ENCODE peak calls at places on chromosomes 11 and 22, in five cellular contexts. One of them, this sample, is unnamed.

GRCh38 chr22:41619979-41620645 is 731 bp downstream of the DESI1 start:
- DNase-seq in RPMI8226: peak
- DNase-seq in heart left ventricle: peak
- DNase-seq in retina: no peak
- DNase-seq in astrocyte of the hippocampus: peak
- DNase-seq in this sample: no peak

GRCh38 chr22:46462726-46463371 is 74.6 kb downstream of the CELSR1 start:
- DNase-seq in RPMI8226: no peak
- DNase-seq in heart left ventricle: no peak
- DNase-seq in retina: no peak
- DNase-seq in astrocyte of the hippocampus: peak
- DNase-seq in this sample: no peak

GRCh38 chr11:107592813-107593212 is 1.9 kb downstream of the ELMOD1 start:
- DNase-seq in RPMI8226: no peak
- DNase-seq in heart left ventricle: no peak
- DNase-seq in retina: peak
- DNase-seq in astrocyte of the hippocampus: no peak
- DNase-seq in this sample: no peak

GRCh38 chr11:61626580-61627380 is 45.9 kb upstream of the SYT7 start:
- DNase-seq in RPMI8226: no peak
- DNase-seq in heart left ventricle: peak
- DNase-seq in retina: no peak
- DNase-seq in astrocyte of the hippocampus: peak
- DNase-seq in this sample: no peak

GRCh38 chr11:28512143-28512756 is 404.1 kb downstream of the METTL15 start:
- DNase-seq in RPMI8226: no peak
- DNase-seq in heart left ventricle: no peak
- DNase-seq in retina: no peak
- DNase-seq in astrocyte of the hippocampus: no peak
- DNase-seq in this sample: no peak

GRCh38 chr11:64291746-64292457 is 800 bp downstream of the KCNK4 start:
- DNase-seq in RPMI8226: no peak
- DNase-seq in heart left ventricle: peak
- DNase-seq in retina: peak
- DNase-seq in astrocyte of the hippocampus: no peak
- DNase-seq in this sample: no peak

GRCh38 chr11:17012712-17013547 is 1.3 kb downstream of the PLEKHA7 start:
- DNase-seq in RPMI8226: no peak
- DNase-seq in heart left ventricle: peak
- DNase-seq in retina: peak
- DNase-seq in astrocyte of the hippocampus: peak
- DNase-seq in this sample: no peak

GRCh38 chr11:121716060-121716459 is 263.3 kb upstream of the SORL1-AS1 start:
- DNase-seq in RPMI8226: no peak
- DNase-seq in heart left ventricle: no peak
- DNase-seq in retina: no peak
- DNase-seq in astrocyte of the hippocampus: peak
- DNase-seq in this sample: no peak

GRCh38 chr11:70244698-70245097 is 25.8 kb upstream of the PPFIA1 start:
- DNase-seq in RPMI8226: no peak
- DNase-seq in heart left ventricle: no peak
- DNase-seq in retina: no peak
- DNase-seq in astrocyte of the hippocampus: peak
- DNase-seq in this sample: no peak

GRCh38 chr11:94897330-94897768 is 76.0 kb downstream of the CWC15 start:
- DNase-seq in RPMI8226: peak
- DNase-seq in heart left ventricle: peak
- DNase-seq in retina: peak
- DNase-seq in astrocyte of the hippocampus: peak
- DNase-seq in this sample: peak

GRCh38 chr11:116173506-116173905 is 599.3 kb downstream of the BUD13 start:
- DNase-seq in RPMI8226: no peak
- DNase-seq in heart left ventricle: no peak
- DNase-seq in retina: no peak
- DNase-seq in astrocyte of the hippocampus: no peak
- DNase-seq in this sample: no peak

GRCh38 chr22:43262990-43263644 is 76.2 kb upstream of the TTLL12 start:
- DNase-seq in RPMI8226: peak
- DNase-seq in heart left ventricle: peak
- DNase-seq in retina: no peak
- DNase-seq in astrocyte of the hippocampus: no peak
- DNase-seq in this sample: no peak

GRCh38 chr22:17085277-17086091 is 684 bp downstream of the IL17RA start:
- DNase-seq in RPMI8226: no peak
- DNase-seq in heart left ventricle: peak
- DNase-seq in retina: no peak
- DNase-seq in astrocyte of the hippocampus: no peak
- DNase-seq in this sample: no peak

GRCh38 chr11:23976776-23977380 is 520.0 kb upstream of the LUZP2 start:
- DNase-seq in RPMI8226: no peak
- DNase-seq in heart left ventricle: no peak
- DNase-seq in retina: no peak
- DNase-seq in astrocyte of the hippocampus: peak
- DNase-seq in this sample: no peak

GRCh38 chr22:25722223-25723015 is 19.6 kb upstream of the MYO18B start:
- DNase-seq in RPMI8226: no peak
- DNase-seq in heart left ventricle: no peak
- DNase-seq in retina: no peak
- DNase-seq in astrocyte of the hippocampus: no peak
- DNase-seq in this sample: no peak

GRCh38 chr11:71452354-71453020 is 516 bp upstream of the NADSYN1 start:
- DNase-seq in RPMI8226: peak
- DNase-seq in heart left ventricle: peak
- DNase-seq in retina: no peak
- DNase-seq in astrocyte of the hippocampus: peak
- DNase-seq in this sample: peak

GRCh38 chr11:44016546-44017442 is 31.0 kb upstream of the ACCSL start:
- DNase-seq in RPMI8226: no peak
- DNase-seq in heart left ventricle: peak
- DNase-seq in retina: no peak
- DNase-seq in astrocyte of the hippocampus: no peak
- DNase-seq in this sample: no peak

GRCh38 chr11:44324787-44325525 is 15.0 kb upstream of the ALX4 start:
- DNase-seq in RPMI8226: no peak
- DNase-seq in heart left ventricle: no peak
- DNase-seq in retina: no peak
- DNase-seq in astrocyte of the hippocampus: no peak
- DNase-seq in this sample: no peak

GRCh38 chr22:39177456-39177775 is 24.9 kb upstream of the CBX7 start:
- DNase-seq in RPMI8226: no peak
- DNase-seq in heart left ventricle: no peak
- DNase-seq in retina: no peak
- DNase-seq in astrocyte of the hippocampus: no peak
- DNase-seq in this sample: no peak

GRCh38 chr11:3222941-3223905 is 4.6 kb upstream of the MRGPRG start:
- DNase-seq in RPMI8226: peak
- DNase-seq in heart left ventricle: no peak
- DNase-seq in retina: no peak
- DNase-seq in astrocyte of the hippocampus: no peak
- DNase-seq in this sample: no peak

GRCh38 chr22:42174062-42174461 is 43.5 kb upstream of the CYP2D6 start:
- DNase-seq in RPMI8226: peak
- DNase-seq in heart left ventricle: no peak
- DNase-seq in retina: no peak
- DNase-seq in astrocyte of the hippocampus: no peak
- DNase-seq in this sample: no peak

GRCh38 chr22:17592201-17592600 is 28.9 kb downstream of the SLC25A18 start:
- DNase-seq in RPMI8226: no peak
- DNase-seq in heart left ventricle: no peak
- DNase-seq in retina: no peak
- DNase-seq in astrocyte of the hippocampus: no peak
- DNase-seq in this sample: no peak

GRCh38 chr11:45658292-45658991 is 7.0 kb downstream of the CHST1 start:
- DNase-seq in RPMI8226: no peak
- DNase-seq in heart left ventricle: peak
- DNase-seq in retina: no peak
- DNase-seq in astrocyte of the hippocampus: peak
- DNase-seq in this sample: no peak

GRCh38 chr11:75783416-75784084 is 15.0 kb downstream of the DGAT2 start:
- DNase-seq in RPMI8226: no peak
- DNase-seq in heart left ventricle: no peak
- DNase-seq in retina: no peak
- DNase-seq in astrocyte of the hippocampus: no peak
- DNase-seq in this sample: no peak

GRCh38 chr22:35479359-35479758 is 61.3 kb upstream of the RASD2 start:
- DNase-seq in RPMI8226: no peak
- DNase-seq in heart left ventricle: no peak
- DNase-seq in retina: no peak
- DNase-seq in astrocyte of the hippocampus: no peak
- DNase-seq in this sample: no peak

GRCh38 chr22:37485714-37486223 is 415 bp downstream of the MFNG start:
- DNase-seq in RPMI8226: peak
- DNase-seq in heart left ventricle: no peak
- DNase-seq in retina: no peak
- DNase-seq in astrocyte of the hippocampus: no peak
- DNase-seq in this sample: no peak

GRCh38 chr11:87851234-87851633 is 324.0 kb downstream of the RAB38 start:
- DNase-seq in RPMI8226: no peak
- DNase-seq in heart left ventricle: no peak
- DNase-seq in retina: no peak
- DNase-seq in astrocyte of the hippocampus: peak
- DNase-seq in this sample: no peak

GRCh38 chr11:47611240-47611863 is 17.1 kb upstream of the C1QTNF4 start:
- DNase-seq in RPMI8226: peak
- DNase-seq in heart left ventricle: no peak
- DNase-seq in retina: no peak
- DNase-seq in astrocyte of the hippocampus: no peak
- DNase-seq in this sample: no peak

GRCh38 chr22:27088026-27088425 is 430.6 kb downstream of the MIAT start:
- DNase-seq in RPMI8226: no peak
- DNase-seq in heart left ventricle: no peak
- DNase-seq in retina: no peak
- DNase-seq in astrocyte of the hippocampus: peak
- DNase-seq in this sample: no peak

GRCh38 chr11:77311701-77312100 is 10.2 kb upstream of the GDPD4 start:
- DNase-seq in RPMI8226: no peak
- DNase-seq in heart left ventricle: no peak
- DNase-seq in retina: no peak
- DNase-seq in astrocyte of the hippocampus: no peak
- DNase-seq in this sample: no peak